ENCODE peak calls at places on chromosomes 1 and 21, in four cellular contexts. O is K562, T is endothelial cell of umbilical vein, I is A549. J is an unnamed sample.
A peak's percentile ranks its signal among the peaks of the same experiment; 100 is the strongest.

GRCh38 chr1:67827688-67828087 is 5.6 kb downstream of the GNG12 start:
- DNase-seq in O (no peak), T (no peak), I (no peak), J (no peak)

GRCh38 chr1:234617135-234617985 is 7.4 kb upstream of the IRF2BP2 start:
- DNase-seq in O (no peak), T (no peak), I (no peak), J (peak; percentile 48)

GRCh38 chr1:41806472-41807155 is 112.1 kb downstream of the HIVEP3 start:
- DNase-seq in O (peak; percentile 19), T (no peak), I (no peak), J (peak; percentile 54)

GRCh38 chr1:36831171-36831810 is 203.0 kb downstream of the GRIK3 start:
- DNase-seq in O (no peak), T (no peak), I (no peak), J (peak; percentile 23)

GRCh38 chr1:234659538-234659937 is 49.6 kb upstream of the IRF2BP2 start:
- DNase-seq in O (peak; percentile 45), T (peak; percentile 55), I (peak; percentile 69), J (peak; percentile 71)

GRCh38 chr1:224744521-224744920 is 128.4 kb downstream of the CNIH3 start:
- DNase-seq in O (no peak), T (no peak), I (no peak), J (no peak)

GRCh38 chr1:164772635-164773034 is 213.7 kb downstream of the PBX1 start:
- DNase-seq in O (peak; percentile 81), T (no peak), I (peak; percentile 47), J (peak; percentile 33)

GRCh38 chr1:182629674-182630073 is 25.5 kb upstream of the RGS16 start:
- DNase-seq in O (no peak), T (no peak), I (no peak), J (peak; percentile 88)

GRCh38 chr1:10117865-10118264 is 85.1 kb downstream of the UBE4B start:
- DNase-seq in O (no peak), T (no peak), I (no peak), J (no peak)

GRCh38 chr1:230165526-230165925 is 98.5 kb downstream of the GALNT2 start:
- DNase-seq in O (no peak), T (no peak), I (no peak), J (no peak)

DNA sequence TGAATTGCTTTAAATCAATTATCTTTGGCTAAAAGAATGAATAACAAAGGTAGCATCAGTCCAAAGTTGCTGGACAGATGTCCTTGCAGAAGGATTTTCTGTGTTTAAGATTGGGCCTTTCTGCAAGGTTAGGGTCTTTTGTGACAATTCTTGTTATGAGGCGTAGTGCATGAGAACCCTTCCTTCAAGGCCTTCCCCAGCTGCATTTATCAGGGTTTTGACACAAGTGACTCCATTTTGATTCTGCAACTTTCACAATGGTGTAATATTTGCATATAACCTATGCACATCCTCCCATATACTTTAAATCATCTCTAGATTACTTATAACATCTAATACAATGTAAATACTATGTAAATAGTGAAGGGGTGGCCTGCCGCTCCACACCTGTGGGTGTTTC is 1.1 kb upstream of the SETD4 start:
- DNase-seq in O (no peak), T (no peak), I (no peak), J (no peak)
- H3K4me3 ChIP-seq in O (no peak overlapping the region), T (no peak overlapping the region), I (no peak overlapping the region), J (no peak overlapping the region)

GRCh38 chr1:117286562-117286961 is 75.8 kb upstream of the VTCN1 start:
- DNase-seq in O (no peak), T (no peak), I (no peak), J (no peak)

GRCh38 chr1:117289316-117289715 is 77.9 kb upstream of the MAN1A2 start:
- DNase-seq in O (no peak), T (no peak), I (no peak), J (no peak)

DNA sequence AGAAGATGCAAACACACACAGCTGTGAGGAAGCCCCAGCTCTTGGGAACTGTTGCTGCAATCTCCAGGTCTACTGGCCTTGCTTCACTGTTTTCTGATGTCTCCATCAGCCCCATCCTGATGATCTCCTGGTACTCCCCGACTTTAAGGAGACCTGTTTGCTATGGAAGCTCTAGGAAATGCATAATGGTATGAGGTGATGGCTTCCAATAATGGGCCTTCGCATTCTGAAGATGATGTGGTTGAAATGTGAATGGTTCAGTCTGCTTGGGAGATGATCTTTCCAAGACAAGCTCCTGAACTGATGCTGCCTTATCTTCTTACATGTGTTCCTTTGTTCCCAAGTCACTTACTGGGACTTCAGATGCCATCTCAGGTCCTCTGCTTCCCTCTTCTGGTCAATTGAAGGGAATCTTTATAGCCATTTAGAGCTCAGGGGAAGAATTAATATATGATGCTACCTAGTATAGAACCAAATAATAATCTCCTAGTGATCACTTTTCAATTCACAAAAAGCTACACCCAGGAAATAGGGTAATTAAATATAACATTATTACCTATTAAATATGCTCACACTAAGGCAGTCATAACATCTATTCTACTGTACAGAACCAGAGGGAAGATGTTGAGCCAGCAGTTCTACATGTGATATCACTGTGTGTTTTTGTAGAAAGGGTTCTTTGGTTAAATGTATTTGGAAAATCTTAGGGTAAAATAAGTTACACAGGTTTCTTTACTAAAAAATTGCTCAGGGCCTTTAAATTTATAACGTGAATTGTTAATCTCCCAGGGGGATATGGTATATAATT is 73.9 kb upstream of the VTCN1 start:
- DNase-seq in O (peak; percentile 70), T (peak; percentile 39), I (peak; percentile 43), J (peak; percentile 65)
- TF ChIP-seq MYC in O (no peak), T (no peak), I (no peak), J (peak; percentile 33)

GRCh38 chr21:42641311-42642218 is 11.9 kb upstream of the PDE9A start:
- DNase-seq in O (no peak), T (no peak), I (no peak), J (no peak)
- H3K4me3 ChIP-seq in O (no peak overlapping the region), T (no peak overlapping the region), I (no peak overlapping the region), J (no peak overlapping the region)

DNA sequence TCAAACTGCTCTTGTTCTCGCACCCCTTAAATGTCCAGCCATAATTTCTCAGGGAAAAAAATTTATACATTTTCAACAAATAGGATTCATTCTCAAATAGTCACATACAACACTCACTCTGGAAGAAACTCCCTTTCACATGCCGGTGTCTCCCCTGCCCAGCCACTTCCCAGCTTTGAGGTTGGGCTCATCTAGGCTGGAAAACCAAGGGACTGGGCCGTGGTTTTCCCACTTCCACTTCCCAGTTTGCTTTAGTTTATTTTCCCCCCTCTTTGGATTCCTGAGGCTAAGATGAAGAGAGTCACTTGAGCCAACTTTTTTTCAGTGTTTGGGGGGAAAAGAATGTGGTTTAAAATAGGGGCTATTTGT is 522 bp upstream of the IPO9 start:
- DNase-seq in O (no peak), T (no peak), I (no peak), J (no peak)
- TF ChIP-seq MYC in O (no peak), T (no peak), I (no peak), J (no peak)

GRCh38 chr21:44919111-44919912 is 1.4 kb downstream of the ITGB2 start:
- DNase-seq in O (no peak), T (no peak), I (no peak), J (peak; percentile 94)
- H3K4me3 ChIP-seq in O (no peak overlapping the region), T (no peak overlapping the region), I (no peak overlapping the region), J (peak overlapping the region; percentile 92)

GRCh38 chr1:32774950-32775634 is 42.1 kb downstream of the YARS1 start:
- DNase-seq in O (no peak), T (peak; percentile 81), I (no peak), J (no peak)
- TF ChIP-seq MYC in O (no peak), T (no peak), I (no peak), J (no peak)

GRCh38 chr1:212949771-212950170 is 570 bp upstream of the VASH2 start:
- DNase-seq in O (no peak), T (no peak), I (no peak), J (no peak)

GRCh38 chr1:212954514-212954913 is 4.2 kb downstream of the VASH2 start:
- DNase-seq in O (no peak), T (no peak), I (no peak), J (no peak)

GRCh38 chr1:212950243-212951057 is at the start of gene VASH2:
- DNase-seq in O (peak; percentile 59), T (peak; percentile 83), I (peak; percentile 86), J (peak; percentile 84)

GRCh38 chr1:212952596-212952995 is 2.3 kb downstream of the VASH2 start:
- DNase-seq in O (no peak), T (no peak), I (no peak), J (no peak)

GRCh38 chr1:212951058-212951923 is 950 bp downstream of the VASH2 start:
- DNase-seq in O (no peak), T (no peak), I (no peak), J (no peak)
- H3K4me3 ChIP-seq in O (no peak overlapping the region), T (peak overlapping the region; percentile 60), I (peak overlapping the region; percentile 61), J (peak overlapping the region; percentile 50)

GRCh38 chr1:160429125-160429551 is 28.8 kb downstream of the VANGL2 start:
- DNase-seq in O (peak; percentile 21), T (no peak), I (no peak), J (no peak)

GRCh38 chr1:160427625-160428024 is 27.3 kb downstream of the VANGL2 start:
- DNase-seq in O (no peak), T (no peak), I (no peak), J (no peak)

GRCh38 chr1:160428053-160428452 is 27.7 kb downstream of the VANGL2 start:
- DNase-seq in O (no peak), T (no peak), I (no peak), J (no peak)

GRCh38 chr1:160429702-160430535 is 29.6 kb downstream of the VANGL2 start:
- DNase-seq in O (no peak), T (no peak), I (no peak), J (no peak)

DNA sequence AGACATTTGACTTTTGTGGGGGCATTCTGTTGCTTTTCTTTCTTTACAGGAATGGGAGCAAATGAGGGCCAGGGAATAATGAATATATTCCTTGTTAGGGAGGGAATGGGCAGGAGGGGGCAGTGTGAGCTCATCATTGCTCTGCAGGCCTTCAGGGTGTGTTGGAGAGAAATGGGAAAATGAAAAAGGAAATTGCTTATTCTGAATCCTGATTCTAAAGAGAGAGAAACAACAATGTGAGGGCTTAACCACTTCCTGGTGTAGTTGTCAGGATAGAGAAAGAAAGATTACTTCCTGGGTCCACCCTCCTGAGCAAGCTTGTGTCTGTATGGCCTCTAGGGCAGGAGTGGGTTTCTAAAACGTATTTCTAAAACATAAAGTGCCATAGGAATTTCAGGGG is 28.3 kb downstream of the VANGL2 start:
- DNase-seq in O (peak; percentile 74), T (peak; percentile 30), I (peak; percentile 64), J (peak; percentile 68)
- TF ChIP-seq MYC in O (no peak), T (no peak), I (no peak), J (no peak)

GRCh38 chr1:26158271-26159112 is at the start of gene FAM110D:
- DNase-seq in O (no peak), T (peak; percentile 49), I (no peak), J (no peak)
- H3K4me3 ChIP-seq in O (no peak within 1 kb of the TSS), T (peak within 1 kb of the TSS; percentile 31), I (no peak within 1 kb of the TSS), J (no peak within 1 kb of the TSS)